ENCODE peak calls at places on chromosome 5, in nine cellular contexts. I is PC-9, V is left ventricle myocardium inferior, N is adrenal gland, G is psoas muscle, D is neuronal stem cell, L is IMR-90, E is GM23248, K is aorta. F is an unnamed sample.

GRCh38 chr5:1526151-1526631 is 2.4 kb upstream of the LPCAT1 start:
- DNase-seq in G (peak; percentile 6), N (peak; percentile 15), E (no peak), L (no peak), V (no peak), I (no peak), K (peak; percentile 39), D (no peak), F (no peak)

GRCh38 chr5:163503106-163504090 is 2.0 kb upstream of the MAT2B start:
- DNase-seq in K (peak; percentile 62), I (peak; percentile 63), D (peak; percentile 48), G (peak; percentile 64), L (peak; percentile 82), V (peak; percentile 43), N (peak; percentile 80), E (peak; percentile 88), F (no peak)

GRCh38 chr5:77638763-77639451 is 394 bp upstream of the OTP start:
- DNase-seq in N (no peak), V (no peak), L (no peak), G (no peak), E (peak; percentile 35), I (no peak), K (no peak), D (no peak), F (no peak)

GRCh38 chr5:132473608-132474007 is 17.0 kb downstream of the IRF1 start:
- DNase-seq in I (no peak), N (no peak), E (no peak), K (no peak), D (no peak), L (no peak), V (no peak), G (no peak), F (no peak)

GRCh38 chr5:149265559-149265958 is 6.1 kb upstream of the AFAP1L1 start:
- DNase-seq in I (no peak), L (peak; percentile 72), K (no peak), V (no peak), G (no peak), E (peak; percentile 86), D (no peak), N (no peak), F (no peak)

GRCh38 chr5:16507716-16508115 is 42.1 kb upstream of the ZNF622 start:
- DNase-seq in L (no peak), D (no peak), E (peak; percentile 62), N (no peak), G (no peak), I (no peak), K (no peak), V (no peak), F (no peak)

GRCh38 chr5:14063691-14064090 is 79.5 kb upstream of the TRIO start:
- DNase-seq in K (no peak), V (no peak), E (peak; percentile 5), G (no peak), N (no peak), D (no peak), I (no peak), L (no peak), F (no peak)

GRCh38 chr5:168713051-168713450 is 133.9 kb upstream of the PANK3 start:
- DNase-seq in I (no peak), L (no peak), G (no peak), V (no peak), E (peak; percentile 4), D (no peak), K (no peak), N (no peak), F (peak; percentile 6)

GRCh38 chr5:73464016-73464745 is 15.6 kb upstream of the FOXD1 start:
- DNase-seq in E (peak; percentile 29), G (peak; percentile 17), K (no peak), I (no peak), V (no peak), L (peak; percentile 68), N (no peak), D (no peak), F (no peak)

GRCh38 chr5:143182106-143182505 is 221.4 kb downstream of the NR3C1 start:
- DNase-seq in E (no peak), K (no peak), D (no peak), G (no peak), I (no peak), L (no peak), N (no peak), V (no peak), F (no peak)

GRCh38 chr5:143182901-143183820 is 220.3 kb downstream of the NR3C1 start:
- DNase-seq in I (no peak), N (no peak), K (peak; percentile 56), V (peak; percentile 38), D (no peak), E (peak; percentile 35), G (peak; percentile 35), L (peak; percentile 48), F (no peak)

GRCh38 chr5:143186623-143187022 is 216.9 kb downstream of the NR3C1 start:
- DNase-seq in L (no peak), E (no peak), G (no peak), D (no peak), N (no peak), V (no peak), K (no peak), I (no peak), F (no peak)

GRCh38 chr5:143181173-143181572 is 222.3 kb downstream of the NR3C1 start:
- DNase-seq in L (no peak), G (no peak), K (no peak), V (no peak), I (no peak), E (no peak), N (no peak), D (no peak), F (no peak)

DNA sequence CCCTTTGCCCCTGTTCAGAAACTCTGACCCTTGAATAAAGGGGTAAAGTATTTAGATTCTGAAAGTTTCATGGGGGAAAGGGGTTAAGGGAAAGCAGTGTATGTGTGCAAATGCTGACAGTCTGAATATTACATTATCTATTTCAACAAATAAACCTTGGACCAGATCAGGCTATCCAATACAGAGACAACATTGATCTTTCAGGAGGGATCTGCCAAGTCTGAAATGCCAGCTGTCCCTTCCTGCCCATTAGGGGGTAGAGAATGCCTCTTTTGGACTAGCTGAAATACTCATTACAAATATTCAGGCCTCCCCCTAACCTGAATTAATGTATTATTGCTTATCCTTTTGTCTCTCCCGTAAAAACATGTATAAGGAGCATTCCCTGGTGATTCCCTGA is 219.5 kb downstream of the NR3C1 start:
- DNase-seq in E (no peak), N (no peak), G (no peak), V (no peak), L (no peak), K (no peak), D (no peak), I (no peak), F (no peak)
- H3K27ac ChIP-seq in E (no peak overlapping the region), N (no peak overlapping the region), G (no peak overlapping the region), V (peak overlapping the region; percentile 17), L (no peak overlapping the region), K (no peak overlapping the region), D (no peak overlapping the region), I (no peak overlapping the region), F (no peak overlapping the region)

GRCh38 chr5:38608877-38609276 is 52.4 kb upstream of the LIFR start:
- DNase-seq in D (no peak), G (no peak), I (no peak), L (no peak), E (no peak), V (no peak), N (no peak), K (no peak), F (no peak)
- H3K27ac ChIP-seq in D (no peak overlapping the region), G (peak overlapping the region; percentile 19), I (no peak overlapping the region), L (no peak overlapping the region), E (no peak overlapping the region), V (no peak overlapping the region), N (no peak overlapping the region), K (no peak overlapping the region), F (no peak overlapping the region)

GRCh38 chr5:102582706-102583105 is 83.9 kb upstream of the SLCO6A1 start:
- DNase-seq in L (no peak), I (no peak), G (no peak), V (no peak), K (no peak), E (peak; percentile 15), N (no peak), D (no peak), F (no peak)
- H3K27ac ChIP-seq in L (no peak overlapping the region), I (no peak overlapping the region), G (no peak overlapping the region), V (no peak overlapping the region), K (no peak overlapping the region), E (no peak overlapping the region), N (no peak overlapping the region), D (no peak overlapping the region), F (no peak overlapping the region)

GRCh38 chr5:37833990-37834389 is 5.9 kb downstream of the GDNF start:
- DNase-seq in K (no peak), N (no peak), I (no peak), V (no peak), D (no peak), E (no peak), G (no peak), L (no peak), F (no peak)
- H3K27ac ChIP-seq in K (no peak overlapping the region), N (no peak overlapping the region), I (no peak overlapping the region), V (no peak overlapping the region), D (no peak overlapping the region), E (no peak overlapping the region), G (peak overlapping the region; percentile 92), L (no peak overlapping the region), F (no peak overlapping the region)

F was measured in epithelial cell of prostate.